ENCODE peak calls at places on chromosomes 7 and 10, in four cellular contexts. L is HL-60, T is tibial artery, Q is AG04450. Y is an unnamed sample.

GRCh38 chr10:110040767-110041478 is 33.1 kb downstream of the ADD3 start:
- DNase-seq in L (no peak), T (no peak), Q (no peak), Y (peak; percentile 18)

GRCh38 chr10:70319183-70319582 is 35.4 kb upstream of the NPFFR1 start:
- DNase-seq in L (no peak), T (no peak), Q (no peak), Y (no peak)

GRCh38 chr7:34354906-34355305 is 303.1 kb upstream of the NPSR1 start:
- DNase-seq in L (no peak), T (no peak), Q (no peak), Y (peak; percentile 47)

GRCh38 chr7:152000191-152000590 is 25.3 kb upstream of the GALNT11 start:
- DNase-seq in L (no peak), T (no peak), Q (no peak), Y (no peak)

GRCh38 chr7:43693687-43694398 is 35.5 kb downstream of the COA1 start:
- DNase-seq in L (no peak), T (no peak), Q (no peak), Y (peak; percentile 67)

GRCh38 chr10:34746094-34746493 is 69.0 kb downstream of the PARD3 start:
- DNase-seq in L (no peak), T (no peak), Q (no peak), Y (peak; percentile 40)

GRCh38 chr7:114787556-114787955 is 134.3 kb upstream of the MDFIC start:
- DNase-seq in L (no peak), T (no peak), Q (no peak), Y (no peak)

GRCh38 chr10:113518415-113518814 is 34.4 kb upstream of the HABP2 start:
- DNase-seq in L (no peak), T (no peak), Q (no peak), Y (no peak)

GRCh38 chr7:121278120-121279021 is 50.4 kb upstream of the WNT16 start:
- DNase-seq in L (no peak), T (no peak), Q (no peak), Y (peak; percentile 69)

GRCh38 chr7:44595934-44596635 is 10.3 kb upstream of the OGDH start:
- DNase-seq in L (no peak), T (no peak), Q (no peak), Y (no peak)

GRCh38 chr10:79285315-79286185 is 61.7 kb upstream of the PPIF start:
- DNase-seq in L (no peak), T (no peak), Q (no peak), Y (no peak)

GRCh38 chr10:30088178-30088577 is 28.8 kb upstream of the JCAD start:
- DNase-seq in L (no peak), T (no peak), Q (no peak), Y (no peak)

GRCh38 chr10:15349133-15349532 is 22.0 kb downstream of the FAM171A1 start:
- DNase-seq in L (no peak), T (no peak), Q (no peak), Y (no peak)

GRCh38 chr7:105015631-105015965 is 1.6 kb downstream of the KMT2E start:
- DNase-seq in L (no peak), T (no peak), Q (no peak), Y (no peak)

GRCh38 chr10:98408799-98409198 is 6.2 kb downstream of the PYROXD2 start:
- DNase-seq in L (no peak), T (no peak), Q (no peak), Y (no peak)

GRCh38 chr7:38451840-38452239 is 178.4 kb upstream of the TARP start:
- DNase-seq in L (no peak), T (no peak), Q (no peak), Y (peak; percentile 59)

GRCh38 chr10:133520193-133520738 is 6.9 kb upstream of the CYP2E1 start:
- DNase-seq in L (peak; percentile 62), T (peak; percentile 79), Q (no peak), Y (peak; percentile 22)

GRCh38 chr7:131336956-131337355 is 9.3 kb downstream of the MKLN1 start:
- DNase-seq in L (peak; percentile 35), T (no peak), Q (no peak), Y (no peak)

GRCh38 chr7:137728426-137728825 is 118.3 kb downstream of the DGKI start:
- DNase-seq in L (no peak), T (no peak), Q (no peak), Y (no peak)

GRCh38 chr7:105745681-105746330 is 130.6 kb downstream of the ATXN7L1 start:
- DNase-seq in L (no peak), T (no peak), Q (no peak), Y (no peak)

GRCh38 chr7:2713370-2713769 is 25.4 kb downstream of the AMZ1 start:
- DNase-seq in L (no peak), T (no peak), Q (no peak), Y (no peak)

GRCh38 chr10:132421377-132422168 is 24.6 kb downstream of the PWWP2B start:
- DNase-seq in L (peak; percentile 77), T (peak; percentile 93), Q (no peak), Y (no peak)

GRCh38 chr10:112510384-112510783 is 63.4 kb downstream of the VTI1A start:
- DNase-seq in L (no peak), T (no peak), Q (no peak), Y (no peak)

GRCh38 chr7:149300751-149301150 is 38.8 kb downstream of the ZNF783 start:
- DNase-seq in L (no peak), T (no peak), Q (no peak), Y (no peak)

GRCh38 chr10:79021331-79021907 is 47.3 kb upstream of the ZMIZ1 start:
- DNase-seq in L (no peak), T (peak; percentile 54), Q (no peak), Y (no peak)

GRCh38 chr10:102401322-102401614 is 5.8 kb downstream of the NFKB2 start:
- DNase-seq in L (no peak), T (no peak), Q (no peak), Y (no peak)

GRCh38 chr10:22420787-22421517 is 75.7 kb downstream of the SPAG6 start:
- DNase-seq in L (no peak), T (no peak), Q (no peak), Y (peak; percentile 33)

GRCh38 chr10:59880976-59881510 is 25.3 kb downstream of the CCDC6 start:
- DNase-seq in L (no peak), T (no peak), Q (no peak), Y (no peak)

GRCh38 chr10:97267671-97268070 is 24.8 kb downstream of the ARHGAP19 start:
- DNase-seq in L (no peak), T (no peak), Q (no peak), Y (no peak)

GRCh38 chr7:132577206-132578049 is 1.2 kb upstream of the PLXNA4 start:
- DNase-seq in L (no peak), T (peak; percentile 75), Q (no peak), Y (no peak)

GRCh38 chr10:29811751-29812427 is 177.1 kb upstream of the SVIL start:
- DNase-seq in L (no peak), T (peak; percentile 84), Q (peak; percentile 95), Y (peak; percentile 71)

GRCh38 chr7:123747620-123748141 is 1.1 kb downstream of the WASL start:
- DNase-seq in L (peak; percentile 54), T (peak; percentile 70), Q (peak; percentile 68), Y (peak; percentile 80)

GRCh38 chr10:69874464-69874863 is 72.8 kb downstream of the COL13A1 start:
- DNase-seq in L (no peak), T (no peak), Q (no peak), Y (peak; percentile 66)

GRCh38 chr7:91098566-91098965 is 165.7 kb upstream of the FZD1 start:
- DNase-seq in L (no peak), T (no peak), Q (no peak), Y (no peak)

GRCh38 chr10:131905279-131905595 is 4.4 kb downstream of the PPP2R2D start:
- DNase-seq in L (no peak), T (peak; percentile 24), Q (no peak), Y (no peak)

GRCh38 chr7:13041368-13041988 is 354.0 kb downstream of the ARL4A start:
- DNase-seq in L (no peak), T (no peak), Q (no peak), Y (no peak)
- H3K27me3 ChIP-seq in L (no peaks in the 10 kb centered on the region), T (no peaks in the 10 kb centered on the region), Q (no peaks in the 10 kb centered on the region), Y (no peaks in the 10 kb centered on the region)

GRCh38 chr10:12252882-12253546 is 57.0 kb downstream of the CDC123 start:
- DNase-seq in L (no peak), T (no peak), Q (no peak), Y (no peak)
- TF ChIP-seq CTCF in L (no peak), T (no peak), Q (peak; percentile 35), Y (peak; percentile 29)

GRCh38 chr7:53218730-53219504 is 183.5 kb downstream of the POM121L12 start:
- DNase-seq in L (no peak), T (no peak), Q (no peak), Y (no peak)
- H3K4me3 ChIP-seq in L (no peak overlapping the region), T (peak overlapping the region; percentile 42), Q (no peak overlapping the region), Y (no peak overlapping the region)

GRCh38 chr10:101063548-101064414 is 2.0 kb downstream of the KAZALD1 start:
- DNase-seq in L (no peak), T (no peak), Q (no peak), Y (no peak)
- H3K27me3 ChIP-seq in L (no peaks in the 10 kb centered on the region), T (no peaks in the 10 kb centered on the region), Q (no peaks in the 10 kb centered on the region), Y (peaks cover 2% of the 10 kb centered on the region)

GRCh38 chr10:119023553-119023868 is 6.0 kb upstream of the NANOS1 start:
- DNase-seq in L (no peak), T (peak; percentile 51), Q (no peak), Y (no peak)

GRCh38 chr10:119026301-119027110 is 3.0 kb upstream of the NANOS1 start:
- DNase-seq in L (no peak), T (peak; percentile 63), Q (no peak), Y (no peak)

GRCh38 chr10:119024882-119025281 is 4.6 kb upstream of the NANOS1 start:
- DNase-seq in L (no peak), T (no peak), Q (no peak), Y (no peak)

GRCh38 chr10:119025776-119026175 is 3.7 kb upstream of the NANOS1 start:
- DNase-seq in L (no peak), T (peak; percentile 68), Q (no peak), Y (no peak)

GRCh38 chr10:119025336-119025735 is 4.2 kb upstream of the NANOS1 start:
- DNase-seq in L (no peak), T (peak; percentile 89), Q (no peak), Y (peak; percentile 63)
- TF ChIP-seq CTCF in L (no peak), T (no peak), Q (no peak), Y (no peak)

DNA sequence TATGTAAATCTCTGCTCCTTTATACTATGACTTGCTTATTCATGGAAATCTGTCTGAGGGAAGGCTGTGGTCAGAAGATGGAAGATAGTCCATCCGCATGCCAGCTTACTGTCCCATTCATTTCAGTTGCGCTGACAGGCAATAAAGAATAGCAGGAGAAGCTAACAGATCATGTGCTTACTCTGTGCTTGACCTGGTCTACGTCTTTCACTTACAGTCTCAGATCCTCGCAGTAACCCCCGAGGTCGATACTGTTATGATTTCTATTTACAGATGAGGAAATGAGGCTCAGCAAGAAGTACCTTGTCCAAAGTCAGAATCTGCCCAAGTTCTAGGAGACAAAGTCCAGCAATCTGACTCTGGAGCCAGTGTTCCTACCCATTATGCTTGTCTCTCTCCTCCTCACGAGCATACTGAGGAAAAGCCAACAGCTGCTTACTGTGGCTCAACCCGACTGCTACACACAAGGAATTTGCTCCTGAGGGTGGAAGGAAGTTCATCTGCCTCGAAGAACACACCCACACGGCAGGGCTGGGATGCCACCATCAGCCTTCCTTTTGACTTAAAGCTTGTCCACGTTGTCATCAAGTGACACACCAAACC is 74.2 kb downstream of the MINPP1 start:
- DNase-seq in L (no peak), T (no peak), Q (no peak), Y (peak; percentile 6)
- H3K4me3 ChIP-seq in L (no peak overlapping the region), T (no peak overlapping the region), Q (no peak overlapping the region), Y (no peak overlapping the region)